ENCODE peak calls at places on chromosome X, in seven cellular contexts. B is stimulated activated CD4-positive, alpha-beta T cell treated with anti-CD3 and anti-CD28 coated beads, TNF-alpha, amount 100 ng/mL, for 1 hour; D is nephron progenitor cell; H is hepatic stellate cell; O is HS-5; E is activated T-cell treated with anti-CD3 and anti-CD28 coated beads for 1 hour; L is neural crest cell. I is an unnamed sample.

GRCh38 chrX:79140731-79141130 is 3.8 kb upstream of the GPR174 start:
- DNase-seq in B (no peak), D (no peak), H (no peak), O (no peak), E (no peak), L (no peak), I (no peak)

GRCh38 chrX:153640736-153641574 is 6.0 kb upstream of the DUSP9 start:
- DNase-seq in B (no peak), D (no peak), H (no peak), O (no peak), E (no peak), L (no peak), I (no peak)

GRCh38 chrX:147848009-147848408 is 63.7 kb upstream of the FMR1 start:
- DNase-seq in B (no peak), D (no peak), H (no peak), O (no peak), E (no peak), L (no peak), I (no peak)

GRCh38 chrX:135463937-135464336 is 42.2 kb downstream of the SMIM10L2A start:
- DNase-seq in B (no peak), D (no peak), H (no peak), O (no peak), E (no peak), L (no peak), I (no peak)

GRCh38 chrX:38614485-38614884 is 53.1 kb downstream of the TSPAN7 start:
- DNase-seq in B (no peak), D (no peak), H (no peak), O (no peak), E (no peak), L (no peak), I (no peak)

GRCh38 chrX:110836982-110837381 is 41.4 kb upstream of the CHRDL1 start:
- DNase-seq in B (no peak), D (peak), H (no peak), O (no peak), E (no peak), L (no peak), I (no peak)

GRCh38 chrX:33204889-33205288 is 6.5 kb downstream of the DMD start:
- DNase-seq in B (no peak), D (no peak), H (no peak), O (no peak), E (no peak), L (no peak), I (peak)

GRCh38 chrX:110050386-110050785 is 47.5 kb downstream of the TMEM164 start:
- DNase-seq in B (no peak), D (no peak), H (no peak), O (no peak), E (no peak), L (no peak), I (no peak)

GRCh38 chrX:30612250-30612655 is 34.7 kb upstream of the TASL start:
- DNase-seq in B (no peak), D (no peak), H (no peak), O (no peak), E (no peak), L (no peak), I (no peak)

GRCh38 chrX:276588-277171 is 4.5 kb upstream of the PLCXD1 start:
- DNase-seq in B (no peak), D (peak), H (peak), O (peak), E (peak), L (no peak), I (peak)

GRCh38 chrX:105765691-105766090 is 56.6 kb upstream of the NRK start:
- DNase-seq in B (no peak), D (no peak), H (no peak), O (no peak), E (no peak), L (no peak), I (no peak)

GRCh38 chrX:42398967-42399631 is 378.9 kb downstream of the PPP1R2C start:
- DNase-seq in B (no peak), D (no peak), H (no peak), O (no peak), E (no peak), L (no peak), I (no peak)

GRCh38 chrX:148290041-148290440 is 210.4 kb upstream of the AFF2 start:
- DNase-seq in B (no peak), D (no peak), H (no peak), O (no peak), E (no peak), L (no peak), I (no peak)

GRCh38 chrX:47112316-47112954 is 32.1 kb downstream of the NDUFB11 start:
- DNase-seq in B (no peak), D (no peak), H (no peak), O (no peak), E (no peak), L (no peak), I (no peak)

GRCh38 chrX:69032601-69033000 is 132.7 kb downstream of the PJA1 start:
- DNase-seq in B (no peak), D (no peak), H (no peak), O (no peak), E (no peak), L (no peak), I (peak)

GRCh38 chrX:24879679-24880078 is 136.1 kb downstream of the ARX start:
- DNase-seq in B (no peak), D (no peak), H (no peak), O (no peak), E (no peak), L (no peak), I (no peak)

I was measured in keratinocyte.